ENCODE peak calls at places on chromosome 16, in four cellular contexts. L is anterior cingulate cortex, T is COR-L47, E is AML-193. M is an unnamed sample.

GRCh38 chr16:27823438-27823820 is 240.1 kb downstream of the GSG1L start:
- DNase-seq in L (no peak), T (no peak), E (no peak), M (no peak)

GRCh38 chr16:84379731-84380369 is 11.5 kb downstream of the ATP2C2 start:
- DNase-seq in E (no peak), L (no peak), T (no peak), M (no peak)

GRCh38 chr16:53695070-53695469 is 8.6 kb downstream of the RPGRIP1L start:
- DNase-seq in T (no peak), L (no peak), E (no peak), M (no peak)

GRCh38 chr16:53465606-53466290 is 31.5 kb downstream of the RBL2 start:
- DNase-seq in L (no peak), E (peak), T (peak), M (no peak)

GRCh38 chr16:27520982-27521673 is 28.6 kb downstream of the GTF3C1 start:
- DNase-seq in E (no peak), T (no peak), L (no peak), M (no peak)

GRCh38 chr16:80968386-80969113 is 38.1 kb downstream of the CMC2 start:
- DNase-seq in E (no peak), T (no peak), L (no peak), M (no peak)

GRCh38 chr16:27315333-27316037 is 1.7 kb downstream of the IL4R start:
- DNase-seq in L (no peak), E (peak), T (no peak), M (no peak)

GRCh38 chr16:70685061-70685937 is 554 bp downstream of the MTSS2 start:
- DNase-seq in E (no peak), L (no peak), T (no peak), M (no peak)

GRCh38 chr16:21663889-21664647 is at the start of gene OTOA:
- DNase-seq in E (no peak), L (no peak), T (no peak), M (no peak)

GRCh38 chr16:30715777-30716445 is 16.9 kb downstream of the SRCAP start:
- DNase-seq in E (no peak), T (no peak), L (no peak), M (no peak)

GRCh38 chr16:79823644-79824043 is 223.1 kb upstream of the MAF start:
- DNase-seq in E (no peak), L (no peak), T (no peak), M (no peak)

GRCh38 chr16:19888834-19889233 is 4.2 kb upstream of the GPRC5B start:
- DNase-seq in T (no peak), L (no peak), E (no peak), M (no peak)

GRCh38 chr16:29729116-29729521 is 16.7 kb downstream of the C16orf54 start:
- DNase-seq in E (peak), T (peak), L (peak), M (peak)

GRCh38 chr16:83344014-83344413 is 463.8 kb upstream of the HSBP1 start:
- DNase-seq in T (no peak), E (no peak), L (no peak), M (no peak)

GRCh38 chr16:23692190-23692837 is 13.6 kb downstream of the PLK1 start:
- DNase-seq in L (no peak), T (no peak), E (no peak), M (no peak)

GRCh38 chr16:5044011-5044540 is 10.3 kb upstream of the NAGPA start:
- DNase-seq in L (no peak), E (no peak), T (no peak), M (no peak)

GRCh38 chr16:14302399-14303181 is 231.5 kb downstream of the MRTFB start:
- DNase-seq in T (no peak), L (no peak), E (no peak), M (no peak)

GRCh38 chr16:27364493-27365141 is 37.4 kb upstream of the IL21R start:
- DNase-seq in E (no peak), L (no peak), T (no peak), M (no peak)

GRCh38 chr16:11460820-11461594 is 115.7 kb downstream of the RMI2 start:
- DNase-seq in T (no peak), E (no peak), L (no peak), M (no peak)

GRCh38 chr16:4733211-4733742 is 794 bp downstream of the ANKS3 start:
- DNase-seq in E (no peak), L (no peak), T (no peak), M (no peak)

GRCh38 chr16:52068447-52069074 is 478.4 kb downstream of the TOX3 start:
- DNase-seq in T (peak), E (no peak), L (peak), M (peak)

GRCh38 chr16:23071202-23072083 is 77.8 kb downstream of the USP31 start:
- DNase-seq in T (no peak), E (no peak), L (no peak), M (no peak)

GRCh38 chr16:75081179-75081859 is 35.3 kb downstream of the LDHD start:
- DNase-seq in T (no peak), E (no peak), L (no peak), M (no peak)

GRCh38 chr16:19001788-19002187 is 18.1 kb downstream of the TMC7 start:
- DNase-seq in L (peak), T (no peak), E (no peak), M (peak)

GRCh38 chr16:24255446-24256352 is at the start of gene CACNG3:
- DNase-seq in E (peak), L (peak), T (no peak), M (peak)

GRCh38 chr16:54048994-54049929 is 237.3 kb downstream of the IRX3 start:
- DNase-seq in E (no peak), T (no peak), L (no peak), M (no peak)

GRCh38 chr16:31064882-31065461 is 9.1 kb downstream of the ZNF668 start:
- DNase-seq in E (no peak), L (no peak), T (no peak), M (no peak)

GRCh38 chr16:48556913-48557351 is 53.0 kb downstream of the N4BP1 start:
- DNase-seq in T (no peak), E (no peak), L (no peak), M (no peak)